ENCODE peak calls at places on chromosomes 4 and X, in nine cellular contexts. L, G, D, Z, P, N, O, X and C are unnamed samples.

GRCh38 chr4:175671491-175671934 is 140.6 kb downstream of the GPM6A start:
- DNase-seq in L (peak), G (no peak), D (no peak), Z (no peak), P (no peak), N (no peak), O (peak), X (no peak), C (no peak)

GRCh38 chr4:25890653-25891485 is 23.2 kb upstream of the SMIM20 start:
- DNase-seq in L (no peak), G (no peak), D (no peak), Z (no peak), P (no peak), N (no peak), O (peak), X (no peak), C (no peak)

GRCh38 chrX:153460826-153461225 is 9.6 kb downstream of the HAUS7 start:
- DNase-seq in L (peak), G (no peak), D (no peak), Z (peak), P (peak), N (peak), O (peak), X (no peak), C (no peak)

GRCh38 chrX:153739754-153740486 is 15.3 kb downstream of the ABCD1 start:
- DNase-seq in L (no peak), G (no peak), D (no peak), Z (peak), P (no peak), N (no peak), O (no peak), X (no peak), C (no peak)

GRCh38 chrX:106168107-106168506 is at the start of gene PWWP3B:
- DNase-seq in L (peak), G (peak), D (no peak), Z (no peak), P (no peak), N (peak), O (peak), X (no peak), C (no peak)

GRCh38 chrX:56793533-56794320 is 64.7 kb downstream of the NBDY start:
- DNase-seq in L (no peak), G (no peak), D (no peak), Z (no peak), P (no peak), N (peak), O (peak), X (no peak), C (no peak)

GRCh38 chr4:139619644-139620043 is 46.0 kb upstream of the MGST2 start:
- DNase-seq in L (peak), G (no peak), D (no peak), Z (peak), P (no peak), N (peak), O (no peak), X (no peak), C (no peak)

GRCh38 chr4:169640261-169640880 is 20.0 kb downstream of the CLCN3 start:
- DNase-seq in L (no peak), G (no peak), D (peak), Z (no peak), P (no peak), N (peak), O (no peak), X (no peak), C (no peak)

GRCh38 chr4:174423257-174423944 is 98.9 kb downstream of the HPGD start:
- DNase-seq in L (peak), G (no peak), D (no peak), Z (no peak), P (no peak), N (peak), O (no peak), X (no peak), C (no peak)

GRCh38 chrX:130144509-130144908 is 21.1 kb downstream of the AIFM1 start:
- DNase-seq in L (no peak), G (no peak), D (no peak), Z (no peak), P (no peak), N (peak), O (no peak), X (no peak), C (no peak)

GRCh38 chr4:158625544-158625943 is 46.1 kb downstream of the C4orf46 start:
- DNase-seq in L (no peak), G (no peak), D (no peak), Z (no peak), P (no peak), N (no peak), O (no peak), X (no peak), C (no peak)

GRCh38 chr4:187780070-187780469 is 215.5 kb upstream of the ZFP42 start:
- DNase-seq in L (no peak), G (no peak), D (no peak), Z (no peak), P (no peak), N (no peak), O (no peak), X (no peak), C (no peak)

GRCh38 chrX:74118503-74118902 is 185.5 kb upstream of the ZCCHC13 start:
- DNase-seq in L (peak), G (no peak), D (no peak), Z (no peak), P (no peak), N (no peak), O (no peak), X (no peak), C (no peak)

GRCh38 chrX:148854351-148854750 is 353.9 kb downstream of the AFF2 start:
- DNase-seq in L (no peak), G (no peak), D (no peak), Z (no peak), P (no peak), N (no peak), O (no peak), X (no peak), C (no peak)

GRCh38 chr4:158169931-158170690 is 2.7 kb downstream of the GASK1B start:
- DNase-seq in L (no peak), G (no peak), D (no peak), Z (no peak), P (no peak), N (peak), O (no peak), X (no peak), C (no peak)

GRCh38 chrX:118615141-118615540 is 112.3 kb upstream of the IL13RA1 start:
- DNase-seq in L (no peak), G (no peak), D (no peak), Z (no peak), P (no peak), N (no peak), O (no peak), X (no peak), C (no peak)

GRCh38 chrX:2819345-2820130 is 9.2 kb upstream of the GYG2 start:
- DNase-seq in L (peak), G (no peak), D (no peak), Z (no peak), P (no peak), N (peak), O (no peak), X (no peak), C (no peak)

GRCh38 chr4:127558489-127559407 is 74.0 kb upstream of the INTU start:
- DNase-seq in L (no peak), G (no peak), D (no peak), Z (no peak), P (no peak), N (no peak), O (no peak), X (no peak), C (no peak)

GRCh38 chrX:20237864-20238263 is 28.8 kb downstream of the RPS6KA3 start:
- DNase-seq in L (no peak), G (no peak), D (no peak), Z (no peak), P (no peak), N (peak), O (no peak), X (no peak), C (no peak)

GRCh38 chrX:45505214-45505613 is 304.5 kb upstream of the DIPK2B start:
- DNase-seq in L (no peak), G (no peak), D (no peak), Z (no peak), P (no peak), N (peak), O (no peak), X (no peak), C (no peak)

GRCh38 chr4:40897557-40898203 is 147.9 kb downstream of the NSUN7 start:
- DNase-seq in L (peak), G (peak), D (no peak), Z (peak), P (peak), N (peak), O (peak), X (peak), C (peak)

GRCh38 chrX:136694491-136695087 is 46.6 kb downstream of the CD40LG start:
- DNase-seq in L (peak), G (no peak), D (no peak), Z (peak), P (no peak), N (peak), O (peak), X (peak), C (no peak)

GRCh38 chr4:3249681-3250437 is 900 bp downstream of the MSANTD1 start:
- DNase-seq in L (no peak), G (no peak), D (no peak), Z (no peak), P (no peak), N (no peak), O (no peak), X (no peak), C (no peak)

GRCh38 chr4:4969298-4969697 is 50.0 kb downstream of the CYTL1 start:
- DNase-seq in L (peak), G (no peak), D (no peak), Z (no peak), P (no peak), N (peak), O (no peak), X (no peak), C (no peak)

GRCh38 chr4:67103001-67103737 is 442.1 kb downstream of the CENPC start:
- DNase-seq in L (no peak), G (no peak), D (no peak), Z (no peak), P (no peak), N (no peak), O (no peak), X (no peak), C (no peak)

GRCh38 chrX:54481751-54482150 is 14.3 kb downstream of the FGD1 start:
- DNase-seq in L (no peak), G (no peak), D (no peak), Z (no peak), P (no peak), N (peak), O (peak), X (no peak), C (no peak)

DNA sequence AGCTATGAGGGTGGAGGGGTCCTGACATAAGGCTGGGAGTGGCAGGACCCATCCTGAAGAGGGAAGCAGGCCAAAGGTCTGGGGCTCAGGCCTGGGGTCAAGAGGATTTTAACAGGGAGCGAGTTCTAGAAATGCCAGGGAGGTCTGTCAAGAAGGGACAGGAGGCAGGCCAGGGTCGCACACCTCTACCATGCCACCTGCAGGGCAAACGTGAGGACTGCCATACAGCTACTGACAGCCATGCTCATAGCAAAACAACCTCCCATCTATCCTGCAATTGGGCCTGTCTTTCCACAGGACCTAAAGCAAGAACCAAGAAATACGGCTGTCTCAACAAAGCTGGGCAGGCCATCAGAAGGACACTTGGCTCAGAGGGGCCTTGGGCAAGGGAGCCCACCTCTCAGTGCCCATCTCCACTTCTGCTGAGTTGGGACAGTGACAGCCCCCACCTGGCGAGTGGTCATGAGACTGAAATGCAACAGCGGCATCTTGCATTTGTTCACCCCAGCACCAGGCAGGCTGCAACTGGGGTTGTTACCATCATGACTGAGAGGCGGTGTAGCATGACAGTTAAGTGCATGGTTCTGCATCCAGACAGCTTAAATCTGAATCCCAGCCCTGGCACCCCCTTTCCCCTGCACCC is 92.7 kb downstream of the WFS1 start:
- DNase-seq in L (no peak), G (no peak), D (no peak), Z (no peak), P (no peak), N (no peak), O (no peak), X (no peak), C (no peak)
- TF ChIP-seq CTCF in L (no peak), G (peak), D (no peak), Z (peak), P (no peak), N (no peak), O (peak), X (no peak), C (no peak)

GRCh38 chr4:18022572-18023039 is 1.1 kb upstream of the LCORL start:
- DNase-seq in L (no peak), G (no peak), D (no peak), Z (no peak), P (no peak), N (no peak), O (no peak), X (no peak), C (no peak)

GRCh38 chr4:18021470-18021719 is 160 bp downstream of the LCORL start:
- DNase-seq in L (peak), G (no peak), D (no peak), Z (no peak), P (no peak), N (no peak), O (no peak), X (no peak), C (no peak)

GRCh38 chr4:18020145-18020670 is 1.3 kb downstream of the LCORL start:
- DNase-seq in L (no peak), G (no peak), D (no peak), Z (peak), P (no peak), N (peak), O (peak), X (peak), C (no peak)

GRCh38 chr4:18020671-18021469 is 685 bp downstream of the LCORL start:
- DNase-seq in L (peak), G (peak), D (peak), Z (peak), P (peak), N (peak), O (peak), X (peak), C (peak)

GRCh38 chr4:18021720-18022571 is at the start of gene LCORL:
- DNase-seq in L (peak), G (peak), D (peak), Z (peak), P (peak), N (peak), O (peak), X (peak), C (peak)
- TF ChIP-seq CTCF in L (no peak), G (no peak), D (peak), Z (no peak), P (peak), N (no peak), O (peak), X (no peak), C (no peak)

GRCh38 chrX:131577999-131578734 is 34.3 kb downstream of the OR13H1 start:
- DNase-seq in L (no peak), G (no peak), D (no peak), Z (no peak), P (no peak), N (no peak), O (no peak), X (no peak), C (no peak)
- TF ChIP-seq CTCF in L (no peak), G (no peak), D (no peak), Z (no peak), P (no peak), N (no peak), O (no peak), X (no peak), C (no peak)

DNA sequence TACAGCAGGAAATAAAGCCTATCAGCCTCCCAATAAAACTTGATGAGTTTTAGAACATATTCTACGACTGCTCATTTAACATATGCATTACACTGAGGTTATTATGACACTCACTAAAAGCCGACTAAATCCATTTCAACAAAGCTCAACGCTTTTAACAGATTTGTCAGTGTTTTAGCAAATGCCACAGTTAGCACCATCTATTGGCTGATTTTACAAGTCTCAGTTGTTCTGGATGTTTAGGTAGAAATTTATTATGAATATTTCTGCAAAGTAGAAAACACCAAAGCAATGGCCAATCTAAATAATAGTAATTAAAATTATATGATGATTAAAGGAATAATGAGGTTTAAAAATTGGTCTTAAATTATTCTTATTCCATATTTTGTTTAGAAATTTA is 993.2 kb upstream of the PCDH7 start:
- DNase-seq in L (no peak), G (no peak), D (no peak), Z (no peak), P (no peak), N (no peak), O (no peak), X (no peak), C (no peak)
- TF ChIP-seq CTCF in L (no peak), G (no peak), D (no peak), Z (no peak), P (no peak), N (no peak), O (no peak), X (no peak), C (no peak)

DNA sequence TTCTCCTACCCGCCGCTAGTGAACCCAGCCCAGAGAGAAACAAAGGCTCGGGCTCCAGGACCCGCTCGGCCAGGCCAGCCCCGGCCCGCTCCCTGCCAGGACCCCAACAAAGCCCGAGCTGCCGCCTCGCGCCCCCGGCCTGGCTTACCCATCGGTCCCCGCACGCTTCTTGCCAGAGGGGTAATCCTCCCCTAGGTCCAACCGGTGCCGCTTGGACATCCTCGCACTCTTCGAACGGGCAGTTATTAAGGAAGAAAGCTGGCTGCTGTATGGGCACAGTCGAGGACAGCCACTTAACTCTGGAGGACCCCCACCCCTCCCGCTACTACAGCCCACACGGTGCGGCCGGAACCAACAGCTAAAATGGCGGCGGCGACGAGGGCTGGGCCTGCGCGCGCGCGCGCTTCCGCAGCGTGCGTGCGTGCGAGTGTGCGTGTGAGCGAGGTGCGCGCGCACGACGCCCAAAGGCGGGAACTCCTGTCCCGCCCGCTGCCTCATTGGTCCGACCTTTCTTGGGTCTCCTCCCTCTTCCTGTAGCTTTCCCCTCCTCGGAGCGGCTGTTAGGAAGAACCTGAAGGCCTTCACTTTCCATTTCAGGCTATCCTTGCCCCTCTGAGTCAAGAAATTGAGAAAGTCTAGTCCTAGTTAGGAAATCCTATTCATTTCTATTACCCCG is at the start of gene DHX15:
- DNase-seq in L (peak), G (peak), D (peak), Z (peak), P (peak), N (peak), O (peak), X (peak), C (peak)
- TF ChIP-seq CTCF in L (no peak), G (no peak), D (peak), Z (no peak), P (no peak), N (no peak), O (no peak), X (no peak), C (no peak)

GRCh38 chr4:55736605-55737183 is 82.9 kb upstream of the EXOC1L start:
- DNase-seq in L (peak), G (no peak), D (no peak), Z (no peak), P (no peak), N (peak), O (no peak), X (no peak), C (no peak)
- TF ChIP-seq CTCF in L (peak), G (peak), D (no peak), Z (peak), P (peak), N (peak), O (peak), X (no peak), C (no peak)

GRCh38 chr4:7638984-7639789 is 204.5 kb upstream of the PSAPL1 start:
- DNase-seq in L (no peak), G (no peak), D (no peak), Z (no peak), P (no peak), N (no peak), O (no peak), X (no peak), C (no peak)
- TF ChIP-seq CTCF in L (no peak), G (no peak), D (no peak), Z (no peak), P (no peak), N (no peak), O (no peak), X (no peak), C (no peak)